ENCODE peak calls at places on chromosomes 2 and 18, in four cellular contexts. One of them, this sample, is unnamed. For H3K9me3, the result is how much of the 10 kb centered on the place peaks cover.

GRCh38 chr2:240989451-240990265 is 8.8 kb upstream of the SNED1 start:
- DNase-seq in astrocyte: no peak
- DNase-seq in CD4-positive, alpha-beta memory T cell: no peak
- DNase-seq in esophagus squamous epithelium: no peak
- DNase-seq in this sample: no peak

GRCh38 chr2:198776616-198777406 is 680.9 kb downstream of the SATB2 start:
- DNase-seq in astrocyte: no peak
- DNase-seq in CD4-positive, alpha-beta memory T cell: no peak
- DNase-seq in esophagus squamous epithelium: no peak
- DNase-seq in this sample: no peak

GRCh38 chr2:26068602-26069298 is 34.9 kb downstream of the RAB10 start:
- DNase-seq in astrocyte: peak
- DNase-seq in CD4-positive, alpha-beta memory T cell: peak
- DNase-seq in esophagus squamous epithelium: no peak
- DNase-seq in this sample: no peak

GRCh38 chr18:34718610-34719009 is 8.5 kb downstream of the DTNA start:
- DNase-seq in astrocyte: no peak
- DNase-seq in CD4-positive, alpha-beta memory T cell: no peak
- DNase-seq in esophagus squamous epithelium: no peak
- DNase-seq in this sample: no peak

GRCh38 chr2:215554689-215555088 is 118.8 kb upstream of the FN1 start:
- DNase-seq in astrocyte: peak
- DNase-seq in CD4-positive, alpha-beta memory T cell: no peak
- DNase-seq in esophagus squamous epithelium: no peak
- DNase-seq in this sample: no peak

GRCh38 chr2:120571015-120571728 is 164.5 kb upstream of the GLI2 start:
- DNase-seq in astrocyte: no peak
- DNase-seq in CD4-positive, alpha-beta memory T cell: no peak
- DNase-seq in esophagus squamous epithelium: no peak
- DNase-seq in this sample: no peak

GRCh38 chr2:146990311-146990781 is 854.5 kb upstream of the ACVR2A start:
- DNase-seq in astrocyte: peak
- DNase-seq in CD4-positive, alpha-beta memory T cell: no peak
- DNase-seq in esophagus squamous epithelium: no peak
- DNase-seq in this sample: no peak

GRCh38 chr2:234444888-234445287 is 52.0 kb downstream of the ARL4C start:
- DNase-seq in astrocyte: peak
- DNase-seq in CD4-positive, alpha-beta memory T cell: peak
- DNase-seq in esophagus squamous epithelium: no peak
- DNase-seq in this sample: no peak

GRCh38 chr2:186968277-186968676 is 119.3 kb upstream of the ZSWIM2 start:
- DNase-seq in astrocyte: no peak
- DNase-seq in CD4-positive, alpha-beta memory T cell: no peak
- DNase-seq in esophagus squamous epithelium: no peak
- DNase-seq in this sample: no peak

GRCh38 chr2:189116059-189116458 is 63.5 kb downstream of the COL5A2 start:
- DNase-seq in astrocyte: no peak
- DNase-seq in CD4-positive, alpha-beta memory T cell: no peak
- DNase-seq in esophagus squamous epithelium: no peak
- DNase-seq in this sample: no peak

GRCh38 chr2:239553376-239554000 is 152.7 kb upstream of the HDAC4 start:
- DNase-seq in astrocyte: no peak
- DNase-seq in CD4-positive, alpha-beta memory T cell: no peak
- DNase-seq in esophagus squamous epithelium: no peak
- DNase-seq in this sample: no peak

GRCh38 chr2:74080346-74080745 is 67.4 kb downstream of the BOLA3 start:
- DNase-seq in astrocyte: no peak
- DNase-seq in CD4-positive, alpha-beta memory T cell: no peak
- DNase-seq in esophagus squamous epithelium: no peak
- DNase-seq in this sample: no peak

GRCh38 chr2:96109931-96110511 is 6.3 kb downstream of the ADRA2B start:
- DNase-seq in astrocyte: no peak
- DNase-seq in CD4-positive, alpha-beta memory T cell: no peak
- DNase-seq in esophagus squamous epithelium: no peak
- DNase-seq in this sample: no peak

GRCh38 chr18:55575949-55576348 is 12.0 kb downstream of the TCF4 start:
- DNase-seq in astrocyte: no peak
- DNase-seq in CD4-positive, alpha-beta memory T cell: no peak
- DNase-seq in esophagus squamous epithelium: no peak
- DNase-seq in this sample: no peak

GRCh38 chr2:230913812-230914211 is 11.2 kb downstream of the GPR55 start:
- DNase-seq in astrocyte: no peak
- DNase-seq in CD4-positive, alpha-beta memory T cell: no peak
- DNase-seq in esophagus squamous epithelium: no peak
- DNase-seq in this sample: no peak

GRCh38 chr2:202378661-202379338 is 2.7 kb downstream of the BMPR2 start:
- DNase-seq in astrocyte: no peak
- DNase-seq in CD4-positive, alpha-beta memory T cell: no peak
- DNase-seq in esophagus squamous epithelium: no peak
- DNase-seq in this sample: no peak

GRCh38 chr2:67583185-67583584 is 186.1 kb downstream of the ETAA1 start:
- DNase-seq in astrocyte: no peak
- DNase-seq in CD4-positive, alpha-beta memory T cell: no peak
- DNase-seq in esophagus squamous epithelium: no peak
- DNase-seq in this sample: no peak
- H3K9me3 ChIP-seq in astrocyte: under half
- H3K9me3 ChIP-seq in CD4-positive, alpha-beta memory T cell: under half
- H3K9me3 ChIP-seq in esophagus squamous epithelium: under half
- H3K9me3 ChIP-seq in this sample: under half

DNA sequence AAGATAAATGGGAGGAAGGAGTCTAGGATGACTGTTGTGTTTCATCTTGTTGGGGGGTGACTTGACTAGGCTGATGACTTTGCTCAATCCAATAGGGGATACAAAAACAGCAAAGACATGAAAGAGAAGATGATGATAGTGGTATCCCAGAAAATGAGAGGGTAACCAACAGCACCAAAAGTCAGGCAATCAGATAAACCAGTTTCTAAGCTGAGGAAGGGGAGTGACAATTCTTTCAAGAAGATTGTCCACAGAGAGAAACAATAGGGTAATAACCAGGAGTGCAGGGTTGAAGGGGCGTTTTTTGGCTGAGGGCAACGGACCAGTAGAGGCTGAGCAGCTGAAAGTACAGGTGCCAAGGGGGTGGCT is 7.7 kb upstream of the KCMF1 start:
- DNase-seq in astrocyte: no peak
- DNase-seq in CD4-positive, alpha-beta memory T cell: no peak
- DNase-seq in esophagus squamous epithelium: no peak
- DNase-seq in this sample: no peak
- H3K4me3 ChIP-seq in astrocyte: no peak
- H3K4me3 ChIP-seq in CD4-positive, alpha-beta memory T cell: no peak
- H3K4me3 ChIP-seq in esophagus squamous epithelium: no peak
- H3K4me3 ChIP-seq in this sample: no peak

GRCh38 chr18:8821531-8821930 is 116.2 kb downstream of the MTCL1 start:
- DNase-seq in astrocyte: no peak
- DNase-seq in CD4-positive, alpha-beta memory T cell: no peak
- DNase-seq in esophagus squamous epithelium: no peak
- DNase-seq in this sample: no peak
- H3K27ac ChIP-seq in astrocyte: no peak
- H3K27ac ChIP-seq in CD4-positive, alpha-beta memory T cell: no peak
- H3K27ac ChIP-seq in esophagus squamous epithelium: no peak
- H3K27ac ChIP-seq in this sample: no peak

GRCh38 chr2:5286370-5286769 is 405.8 kb upstream of the SOX11 start:
- DNase-seq in astrocyte: no peak
- DNase-seq in CD4-positive, alpha-beta memory T cell: no peak
- DNase-seq in esophagus squamous epithelium: no peak
- DNase-seq in this sample: no peak
- H3K9me3 ChIP-seq in astrocyte: under half
- H3K9me3 ChIP-seq in CD4-positive, alpha-beta memory T cell: under half
- H3K9me3 ChIP-seq in esophagus squamous epithelium: under half
- H3K9me3 ChIP-seq in this sample: under half

This sample was measured in iPS DF 6.9.